ENCODE peak calls at places on chromosomes 16 and 17, in seven cellular contexts. Z is HCT116, G is SK-N-SH, X is endothelial cell of umbilical vein, A is GM12878, B is H1, P is HepG2. D is an unnamed sample.
A peak's percentile ranks its signal among the peaks of the same experiment; 100 is the strongest.

GRCh38 chr16:89172171-89172900 is 788 bp downstream of the CDH15 start:
- DNase-seq in X (no peak), G (no peak), P (no peak), Z (no peak), B (no peak), A (no peak), D (no peak)

GRCh38 chr17:51120357-51120738 is 320 bp downstream of the SPAG9 start:
- DNase-seq in B (no peak), Z (no peak), G (peak; percentile 83), X (peak; percentile 55), A (no peak), P (no peak), D (no peak)

GRCh38 chr16:77231047-77231446 is 31.8 kb downstream of the SYCE1L start:
- DNase-seq in B (no peak), X (no peak), Z (no peak), A (no peak), G (no peak), P (no peak), D (no peak)

GRCh38 chr17:19651461-19652238 is 3.1 kb downstream of the ALDH3A2 start:
- DNase-seq in Z (no peak), X (no peak), G (no peak), P (no peak), B (no peak), A (no peak), D (no peak)

GRCh38 chr16:20906871-20907255 is 6.3 kb downstream of the LYRM1 start:
- DNase-seq in G (no peak), P (no peak), Z (no peak), A (no peak), X (no peak), B (no peak), D (no peak)

GRCh38 chr16:88805887-88806393 is 2.4 kb downstream of the CDT1 start:
- DNase-seq in P (no peak), A (no peak), X (no peak), G (no peak), Z (no peak), B (no peak), D (no peak)

GRCh38 chr16:73697336-73697735 is 599.3 kb upstream of the PSMD7 start:
- DNase-seq in Z (no peak), G (no peak), B (no peak), A (no peak), P (no peak), X (no peak), D (no peak)

GRCh38 chr17:42248351-42249179 is 27.6 kb downstream of the STAT5B start:
- DNase-seq in G (peak; percentile 69), P (peak; percentile 93), X (peak; percentile 95), A (peak; percentile 68), Z (no peak), B (no peak), D (no peak)

GRCh38 chr17:57259817-57260216 is 3.5 kb downstream of the MSI2 start:
- DNase-seq in Z (no peak), B (no peak), G (no peak), P (no peak), X (no peak), A (no peak), D (no peak)

GRCh38 chr17:64622931-64623654 is 39.0 kb downstream of the SMURF2 start:
- DNase-seq in B (no peak), A (no peak), G (no peak), X (peak; percentile 97), P (peak; percentile 28), Z (peak; percentile 80), D (no peak)

GRCh38 chr17:28187931-28188330 is 131.1 kb upstream of the TMEM97 start:
- DNase-seq in A (no peak), Z (no peak), B (no peak), G (no peak), X (no peak), P (no peak), D (no peak)

GRCh38 chr17:67490471-67490870 is 113.4 kb downstream of the PITPNC1 start:
- DNase-seq in A (no peak), G (no peak), P (no peak), B (no peak), Z (no peak), X (no peak), D (no peak)

GRCh38 chr16:56231-56927 is 2.8 kb downstream of the SNRNP25 start:
- DNase-seq in X (no peak), P (no peak), B (no peak), Z (no peak), G (no peak), A (no peak), D (no peak)

GRCh38 chr16:1774456-1774795 is 1.5 kb upstream of the MRPS34 start:
- DNase-seq in A (no peak), B (no peak), P (no peak), X (no peak), Z (no peak), G (no peak), D (no peak)
- H3K9ac ChIP-seq in A (peak overlapping the region; percentile 78), B (no peak overlapping the region), P (peak overlapping the region; percentile 99), X (no peak overlapping the region), Z (peak overlapping the region; percentile 93), G (no peak overlapping the region), D (peak overlapping the region; percentile 97)

GRCh38 chr17:6162892-6163291 is 92.7 kb downstream of the WSCD1 start:
- DNase-seq in A (no peak), G (no peak), X (no peak), P (no peak), Z (no peak), B (no peak), D (no peak)
- TF ChIP-seq POLR2AphosphoS5 in A (no peak), G (no peak), X (no peak), P (no peak), Z (no peak), B (no peak), D (no peak)

GRCh38 chr17:81222906-81223757 is at the start of gene CEP131:
- DNase-seq in Z (peak; percentile 99), B (peak; percentile 95), P (peak; percentile 97), X (peak; percentile 98), A (peak; percentile 85), G (peak; percentile 100), D (peak; percentile 70)

GRCh38 chr17:81221842-81222619 is 734 bp downstream of the CEP131 start:
- DNase-seq in B (no peak), Z (no peak), X (no peak), A (no peak), P (no peak), G (peak; percentile 74), D (no peak)

GRCh38 chr17:81222620-81222905 is 202 bp downstream of the CEP131 start:
- DNase-seq in P (no peak), Z (no peak), A (no peak), X (no peak), B (no peak), G (no peak), D (no peak)

GRCh38 chr17:81219476-81220180 is 3.1 kb downstream of the CEP131 start:
- DNase-seq in Z (no peak), P (no peak), X (no peak), B (no peak), A (no peak), G (no peak), D (no peak)

DNA sequence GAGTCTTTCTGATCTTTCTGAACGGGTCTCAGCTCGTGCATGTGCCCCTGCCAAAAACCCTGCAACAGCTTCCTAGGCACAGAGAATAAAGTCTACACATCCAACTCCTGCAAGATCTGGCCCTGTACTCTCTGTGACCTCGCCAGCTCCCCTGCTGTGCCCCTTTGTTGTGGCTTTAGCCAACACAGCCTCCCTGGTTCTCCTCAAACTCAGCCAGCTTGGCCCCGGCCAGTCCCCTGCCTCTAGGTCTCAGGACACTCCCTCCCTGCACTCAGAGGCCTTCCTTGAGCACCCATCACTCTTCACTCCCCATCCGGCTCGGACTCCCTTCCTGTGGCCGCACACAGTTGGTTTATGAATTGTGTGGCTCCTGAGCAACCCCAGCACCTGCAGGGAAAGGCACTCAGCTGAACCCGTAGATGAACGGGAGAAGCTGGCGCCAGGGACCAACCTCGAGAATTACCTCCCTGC is 1.4 kb downstream of the CEP131 start:
- DNase-seq in B (no peak), P (no peak), G (no peak), A (no peak), X (no peak), Z (no peak), D (no peak)
- H3K9ac ChIP-seq in B (no peak overlapping the region), P (peak overlapping the region; percentile 74), G (no peak overlapping the region), A (no peak overlapping the region), X (no peak overlapping the region), Z (peak overlapping the region; percentile 87), D (no peak overlapping the region)

GRCh38 chr17:45963889-45964288 is 35.2 kb upstream of the STH start:
- DNase-seq in Z (no peak), A (no peak), P (no peak), B (no peak), G (no peak), X (no peak), D (no peak)

GRCh38 chr17:45958994-45959665 is 39.9 kb upstream of the STH start:
- DNase-seq in X (no peak), G (no peak), B (no peak), P (no peak), Z (no peak), A (no peak), D (no peak)

GRCh38 chr17:45963258-45963657 is 35.8 kb upstream of the STH start:
- DNase-seq in A (no peak), B (no peak), G (no peak), X (no peak), Z (no peak), P (no peak), D (no peak)

GRCh38 chr17:45962221-45962972 is 36.7 kb upstream of the STH start:
- DNase-seq in X (no peak), B (no peak), Z (no peak), A (no peak), P (no peak), G (no peak), D (no peak)

GRCh38 chr17:45961206-45961605 is 37.8 kb upstream of the STH start:
- DNase-seq in B (no peak), P (no peak), G (no peak), Z (no peak), X (no peak), A (no peak), D (no peak)
- TF ChIP-seq POLR2AphosphoS5 in B (no peak), P (no peak), G (no peak), Z (no peak), X (no peak), A (no peak), D (no peak)

DNA sequence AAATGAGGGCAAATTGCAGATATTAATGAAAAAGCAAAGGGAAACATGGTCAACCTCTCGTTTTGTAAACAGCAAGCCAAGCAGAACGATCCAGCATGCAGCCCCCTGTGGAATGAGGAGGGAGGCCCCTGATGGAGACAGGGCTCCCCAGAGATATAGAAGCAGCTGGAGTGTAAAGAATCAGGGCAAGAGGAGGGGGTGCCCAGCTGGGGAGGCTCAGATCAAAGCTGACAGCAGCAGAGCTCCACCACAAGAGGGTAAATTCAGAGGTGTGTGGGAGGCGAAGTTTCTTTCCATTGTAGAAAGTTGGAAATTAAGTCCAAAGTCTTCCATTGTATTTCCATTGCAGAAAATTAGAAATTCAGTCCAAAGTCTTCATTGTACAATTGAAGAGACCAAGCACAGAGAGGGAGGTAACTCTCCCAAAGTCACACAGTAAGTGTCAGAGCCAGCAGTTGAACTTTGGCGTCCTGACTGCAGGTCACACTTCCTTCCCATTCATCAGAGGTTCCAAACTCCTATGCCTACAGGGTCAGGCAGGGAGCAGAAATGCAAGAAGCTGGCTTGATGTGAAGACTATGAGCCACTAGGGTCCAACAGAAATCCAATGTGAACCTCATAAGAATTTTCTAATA is 44.6 kb upstream of the GRIN2A start:
- DNase-seq in X (no peak), Z (no peak), P (no peak), B (no peak), G (no peak), A (no peak), D (no peak)
- H3K9ac ChIP-seq in X (no peak overlapping the region), Z (no peak overlapping the region), P (no peak overlapping the region), B (no peak overlapping the region), G (no peak overlapping the region), A (no peak overlapping the region), D (no peak overlapping the region)

GRCh38 chr17:37643118-37643766 is at the start of gene DDX52:
- DNase-seq in Z (peak; percentile 76), A (peak; percentile 52), B (peak; percentile 46), X (peak; percentile 95), G (peak; percentile 88), P (peak; percentile 89), D (peak; percentile 39)
- TF ChIP-seq POLR2AphosphoS5 in Z (peak; percentile 93), A (peak; percentile 72), B (peak; percentile 90), X (peak; percentile 77), G (peak; percentile 91), P (peak; percentile 89), D (peak; percentile 94)

D was measured in SK-N-MC.